ENCODE peak calls at places on chromosomes 11 and 22, in four cellular contexts. O is transverse colon, B is HCT116, G is K562. H is an unnamed sample. For H3K4me1, the result is how much of the 10 kb centered on the place peaks cover.

GRCh38 chr22:24325105-24325757 is 54.6 kb downstream of the SPECC1L start:
- DNase-seq in B (no peak), O (no peak), G (peak), H (no peak)

GRCh38 chr22:35327690-35328471 is 28.2 kb downstream of the TOM1 start:
- DNase-seq in B (no peak), G (no peak), O (no peak), H (no peak)

GRCh38 chr11:129946256-129946655 is 50.9 kb upstream of the NFRKB start:
- DNase-seq in G (no peak), B (no peak), O (no peak), H (no peak)

GRCh38 chr11:75554258-75555022 is 7.6 kb upstream of the SERPINH1 start:
- DNase-seq in B (no peak), O (peak), G (peak), H (peak)

GRCh38 chr11:108122166-108122628 is 830 bp downstream of the ACAT1 start:
- DNase-seq in G (peak), B (no peak), O (peak), H (no peak)

GRCh38 chr11:78149646-78150045 is 10.2 kb upstream of the ALG8 start:
- DNase-seq in G (no peak), B (no peak), O (no peak), H (no peak)

GRCh38 chr22:20031732-20032406 is 11.0 kb downstream of the TANGO2 start:
- DNase-seq in G (no peak), O (peak), B (no peak), H (no peak)

GRCh38 chr11:116413861-116414260 is 358.9 kb downstream of the BUD13 start:
- DNase-seq in B (no peak), O (no peak), G (no peak), H (no peak)

GRCh38 chr11:78318733-78319132 is 98.9 kb downstream of the GAB2 start:
- DNase-seq in G (no peak), O (no peak), B (no peak), H (no peak)

GRCh38 chr22:46056169-46057041 is 79.4 kb upstream of the WNT7B start:
- DNase-seq in G (no peak), B (no peak), O (peak), H (peak)

GRCh38 chr11:108160970-108161566 is 39.7 kb downstream of the ACAT1 start:
- DNase-seq in B (no peak), G (no peak), O (no peak), H (no peak)

GRCh38 chr11:133809525-133810178 is 35.7 kb downstream of the SPATA19 start:
- DNase-seq in O (no peak), G (no peak), B (no peak), H (peak)

GRCh38 chr22:20509344-20510047 is 2.1 kb downstream of the MED15 start:
- DNase-seq in O (peak), G (peak), B (no peak), H (peak)

GRCh38 chr11:17012712-17013547 is 1.3 kb downstream of the PLEKHA7 start:
- DNase-seq in O (peak), B (peak), G (no peak), H (no peak)

GRCh38 chr22:26579331-26579886 is 10.5 kb downstream of the TPST2 start:
- DNase-seq in O (peak), B (no peak), G (no peak), H (no peak)

GRCh38 chr11:1399386-1400167 is 9.8 kb downstream of the BRSK2 start:
- DNase-seq in G (no peak), B (no peak), O (no peak), H (no peak)

GRCh38 chr11:15987044-15987443 is 369.3 kb downstream of the SOX6 start:
- DNase-seq in O (no peak), G (no peak), B (no peak), H (no peak)

GRCh38 chr11:74018331-74019005 is 9.6 kb upstream of the UCP3 start:
- DNase-seq in O (peak), G (no peak), B (no peak), H (peak)

GRCh38 chr11:48088682-48089050 is 108.3 kb downstream of the PTPRJ start:
- DNase-seq in B (no peak), G (no peak), O (no peak), H (no peak)

GRCh38 chr11:67300256-67300755 is 3.0 kb upstream of the SSH3 start:
- DNase-seq in G (no peak), O (no peak), B (no peak), H (no peak)

GRCh38 chr22:46052801-46053562 is 76.0 kb upstream of the WNT7B start:
- DNase-seq in B (no peak), O (peak), G (no peak), H (peak)

GRCh38 chr22:30474683-30475424 is 3.0 kb upstream of the SEC14L3 start:
- DNase-seq in G (no peak), B (no peak), O (no peak), H (no peak)

GRCh38 chr22:25447067-25447688 is 117.3 kb upstream of the GRK3 start:
- DNase-seq in G (peak), O (no peak), B (no peak), H (no peak)

GRCh38 chr11:127042445-127042844 is 41.9 kb upstream of the KIRREL3 start:
- DNase-seq in G (no peak), O (no peak), B (no peak), H (no peak)

GRCh38 chr11:131099746-131100145 is 183.5 kb upstream of the SNX19 start:
- DNase-seq in G (no peak), O (no peak), B (no peak), H (no peak)

GRCh38 chr11:469684-470667 is 19.9 kb downstream of the PTDSS2 start:
- DNase-seq in B (no peak), O (peak), G (no peak), H (peak)

GRCh38 chr11:6617315-6617781 is 1.9 kb downstream of the TPP1 start:
- DNase-seq in O (no peak), B (no peak), G (no peak), H (no peak)

GRCh38 chr11:45412521-45412920 is 126.4 kb upstream of the SYT13 start:
- DNase-seq in O (no peak), G (no peak), B (no peak), H (no peak)

GRCh38 chr22:29606320-29606719 is 2.9 kb downstream of the NF2 start:
- DNase-seq in O (no peak), B (no peak), G (no peak), H (no peak)

GRCh38 chr11:28537822-28538221 is 429.6 kb downstream of the METTL15 start:
- DNase-seq in G (no peak), B (no peak), O (no peak), H (no peak)

GRCh38 chr11:3867209-3868071 is 12.0 kb downstream of the STIM1 start:
- DNase-seq in G (peak), O (no peak), B (no peak), H (no peak)

GRCh38 chr11:96238563-96239166 is 104.3 kb downstream of the MAML2 start:
- DNase-seq in B (no peak), G (no peak), O (no peak), H (no peak)

GRCh38 chr11:78690588-78690987 is 115.9 kb upstream of the NARS2 start:
- DNase-seq in O (no peak), G (no peak), B (no peak), H (no peak)

GRCh38 chr11:39120890-39121289 is 2338.6 kb downstream of the LRRC4C start:
- DNase-seq in B (no peak), O (no peak), G (no peak), H (no peak)

GRCh38 chr22:17888855-17889254 is 114.6 kb upstream of the BID start:
- DNase-seq in B (no peak), O (no peak), G (peak), H (no peak)

GRCh38 chr22:20053407-20054033 is 26.5 kb upstream of the DGCR8 start:
- DNase-seq in B (no peak), G (no peak), O (no peak), H (no peak)

GRCh38 chr22:24521791-24522245 is 26.7 kb downstream of the UPB1 start:
- DNase-seq in G (peak), B (peak), O (peak), H (no peak)

GRCh38 chr22:21451545-21452520 is 15.4 kb upstream of the TMEM191C start:
- DNase-seq in B (no peak), O (no peak), G (no peak), H (peak)

GRCh38 chr11:34053161-34053686 is 1.7 kb downstream of the CAPRIN1 start:
- DNase-seq in B (no peak), G (peak), O (peak), H (peak)
- H3K4me1 ChIP-seq in B (under half), G (under half), O (half or more), H (under half)

DNA sequence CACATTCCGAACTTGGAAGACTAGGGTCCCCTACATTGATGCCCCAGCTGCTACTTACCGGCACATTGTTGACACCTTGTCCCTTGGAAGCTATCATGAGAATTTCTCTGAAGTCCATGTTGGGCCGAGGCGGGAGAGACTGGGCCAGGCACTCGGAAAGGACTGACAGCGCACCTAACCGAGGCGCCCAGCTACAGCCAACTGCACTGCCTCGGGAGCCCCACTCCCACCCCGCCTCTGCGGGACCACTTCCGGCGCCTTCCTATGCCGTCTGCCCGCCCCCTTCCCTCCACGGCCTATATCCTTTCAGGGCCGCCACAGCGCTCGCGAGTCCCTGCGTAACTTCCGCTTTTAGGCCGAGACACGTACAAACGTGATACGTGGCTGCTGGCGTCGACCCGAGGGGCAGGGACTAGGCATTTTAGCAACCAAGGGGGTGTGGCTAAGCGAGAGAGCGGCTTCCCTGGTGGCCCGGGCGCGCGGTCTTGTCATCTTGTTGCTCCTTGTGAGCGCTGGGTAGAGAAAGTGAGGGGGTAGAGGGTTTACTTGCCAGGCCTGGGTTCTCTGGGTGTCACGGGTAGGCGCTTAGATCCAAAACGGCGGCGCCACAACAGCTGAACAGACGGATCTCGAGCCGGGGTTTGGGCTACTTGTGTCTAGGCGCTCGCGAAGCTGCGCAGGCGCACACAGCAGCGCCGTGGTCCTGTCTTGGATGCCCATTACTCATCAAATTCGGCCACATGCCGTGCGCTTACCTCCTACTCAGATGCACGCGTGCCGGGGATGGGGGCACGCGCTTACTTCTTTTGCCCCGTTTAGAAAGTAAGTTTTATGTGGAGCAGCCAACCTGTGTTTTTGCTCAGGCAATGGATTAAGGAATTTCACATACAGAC is at the start of gene SPTY2D1:
- DNase-seq in G (peak), B (peak), O (peak), H (peak)
- TF ChIP-seq POLR2A in G (peak), B (peak), O (peak), H (peak)

GRCh38 chr11:34874202-34874601 is 42.0 kb downstream of the APIP start:
- DNase-seq in G (no peak), O (no peak), B (no peak), H (no peak)

GRCh38 chr11:34870548-34871209 is 45.5 kb downstream of the APIP start:
- DNase-seq in O (no peak), G (no peak), B (no peak), H (no peak)

GRCh38 chr11:34866375-34866774 is 49.8 kb downstream of the APIP start:
- DNase-seq in O (no peak), B (no peak), G (no peak), H (no peak)

GRCh38 chr11:34865261-34865660 is 50.9 kb downstream of the APIP start:
- DNase-seq in G (no peak), B (no peak), O (no peak), H (no peak)

DNA sequence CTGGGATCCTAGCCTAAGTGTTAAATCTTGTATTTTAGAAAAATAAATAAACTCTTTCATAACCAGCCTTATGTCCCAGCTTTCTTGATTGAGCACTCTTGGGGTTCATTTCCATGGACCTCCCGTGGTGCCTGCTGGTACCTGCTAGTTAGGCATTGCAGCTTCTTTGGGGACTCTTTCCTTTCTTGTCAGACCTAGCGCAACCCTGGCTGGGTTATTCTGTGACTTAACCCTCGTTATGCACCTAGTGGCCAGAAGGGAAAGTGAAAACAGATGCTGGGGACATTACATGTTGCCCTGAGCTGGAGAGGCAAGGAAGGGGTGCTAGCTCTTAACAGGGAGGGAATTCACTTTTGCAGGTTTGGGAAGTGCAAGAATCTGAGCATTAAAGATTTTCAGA is 46.8 kb downstream of the APIP start:
- DNase-seq in B (no peak), G (no peak), O (no peak), H (no peak)
- TF ChIP-seq POLR2AphosphoS5 in B (no peak), G (no peak), O (no peak), H (no peak)

GRCh38 chr11:9210922-9211320 is 54.2 kb downstream of the DENND5A start:
- DNase-seq in G (no peak), B (no peak), O (no peak), H (no peak)
- H3K4me1 ChIP-seq in G (under half), B (under half), O (under half), H (under half)

DNA sequence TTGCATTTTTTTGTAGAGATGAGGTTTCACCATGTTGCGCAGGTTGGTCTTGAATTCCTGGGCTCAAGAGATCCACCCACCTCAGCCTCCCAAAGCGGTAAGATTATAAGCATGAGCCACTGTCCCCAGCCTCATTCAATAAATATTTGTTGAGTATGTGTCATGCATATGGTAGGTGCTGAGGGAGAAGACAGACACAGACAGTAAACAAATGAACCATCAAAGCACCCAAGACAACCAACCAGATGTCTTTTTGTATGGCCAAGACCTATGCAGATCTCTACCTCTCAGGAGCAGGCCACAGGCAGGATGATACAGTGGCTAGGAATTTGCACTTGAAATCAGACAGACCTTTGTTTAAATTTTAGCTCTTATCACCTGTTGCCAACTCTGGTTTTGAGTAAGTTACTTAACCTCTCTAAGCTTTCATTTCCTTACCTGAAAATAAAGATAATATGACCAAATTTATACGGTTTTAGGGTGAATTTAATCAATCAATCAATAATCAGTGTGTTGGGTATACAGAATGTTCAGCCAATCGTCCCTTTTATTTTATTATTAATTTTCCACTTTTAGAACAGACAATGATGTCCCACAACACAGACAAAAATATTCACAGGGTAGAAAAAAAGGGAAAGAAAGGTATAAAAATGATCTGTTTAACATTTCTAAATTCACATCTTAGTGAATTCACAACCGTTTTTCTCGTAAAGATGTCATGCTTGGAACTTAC is 128.2 kb downstream of the SGSM3 start:
- DNase-seq in G (no peak), B (peak), O (no peak), H (no peak)
- TF ChIP-seq POLR2A in G (no peak), B (no peak), O (no peak), H (no peak)

H was measured in breast epithelium.